ENCODE peak calls at places on chromosomes 7 and 10, in four cellular contexts. U is HL-60, Q is GM12878, D is K562. T is an unnamed sample.

GRCh38 chr7:111855842-111856227 is 293.5 kb upstream of the IMMP2L start:
- DNase-seq in U (no peak), D (no peak), Q (no peak), T (no peak)

GRCh38 chr7:116316838-116317612 is 106.7 kb downstream of the TES start:
- DNase-seq in U (no peak), Q (peak), D (no peak), T (no peak)

GRCh38 chr7:128911441-128912031 is 1.0 kb upstream of the KCP start:
- DNase-seq in Q (no peak), U (no peak), D (no peak), T (no peak)

GRCh38 chr7:134448359-134449229 is 10.3 kb downstream of the AKR1B1 start:
- DNase-seq in U (no peak), D (peak), Q (no peak), T (no peak)

GRCh38 chr7:68449099-68449498 is 1149.2 kb upstream of the AUTS2 start:
- DNase-seq in D (no peak), Q (no peak), U (no peak), T (no peak)

GRCh38 chr10:50470345-50470744 is 153.4 kb downstream of the SGMS1 start:
- DNase-seq in D (no peak), Q (no peak), U (no peak), T (no peak)

GRCh38 chr10:92291610-92291859 is 568 bp downstream of the MARCHF5 start:
- DNase-seq in U (no peak), D (no peak), Q (no peak), T (no peak)

GRCh38 chr7:75638607-75639070 is 100.1 kb downstream of the HIP1 start:
- DNase-seq in U (no peak), Q (no peak), D (peak), T (no peak)

GRCh38 chr10:75978213-75978612 is 546.8 kb downstream of the LRMDA start:
- DNase-seq in Q (no peak), D (no peak), U (no peak), T (no peak)

GRCh38 chr10:75974080-75974479 is 542.7 kb downstream of the LRMDA start:
- DNase-seq in U (no peak), Q (no peak), D (no peak), T (no peak)

GRCh38 chr10:75976681-75977080 is 545.3 kb downstream of the LRMDA start:
- DNase-seq in U (no peak), D (no peak), Q (no peak), T (no peak)

GRCh38 chr10:75972494-75973276 is 541.3 kb downstream of the LRMDA start:
- DNase-seq in U (no peak), Q (no peak), D (no peak), T (no peak)

DNA sequence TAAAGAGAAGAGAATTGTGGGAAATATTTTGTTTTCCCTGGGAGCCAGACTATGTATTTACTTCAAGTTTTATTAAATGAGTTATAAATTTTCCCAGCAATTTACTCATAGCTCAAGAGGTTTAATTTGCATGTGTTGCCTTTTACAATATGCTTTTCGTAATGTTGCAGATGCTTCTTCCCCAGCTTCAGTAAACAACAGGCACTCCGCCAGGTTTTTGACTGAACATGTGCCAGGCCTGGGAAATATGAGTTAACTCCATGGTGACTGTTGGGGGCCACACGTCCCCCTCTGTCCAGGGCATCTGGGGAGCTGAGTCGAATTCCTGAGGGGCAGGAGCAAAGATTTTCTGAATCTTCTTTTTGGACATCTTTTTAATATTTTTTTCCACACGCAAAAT is 545.7 kb downstream of the LRMDA start:
- DNase-seq in Q (no peak), D (no peak), U (no peak), T (no peak)
- TF ChIP-seq SPI1 in Q (no peak), D (no peak), U (no peak), T (no peak)

GRCh38 chr7:44922351-44922694 is 37.0 kb upstream of the PURB start:
- DNase-seq in U (no peak), Q (no peak), D (no peak), T (no peak)

GRCh38 chr7:44920119-44920518 is 34.8 kb upstream of the PURB start:
- DNase-seq in Q (no peak), D (no peak), U (no peak), T (no peak)

GRCh38 chr7:44917465-44917864 is 32.1 kb upstream of the PURB start:
- DNase-seq in Q (no peak), D (no peak), U (no peak), T (no peak)

GRCh38 chr7:44918029-44918428 is 32.7 kb upstream of the PURB start:
- DNase-seq in D (no peak), Q (no peak), U (no peak), T (no peak)

GRCh38 chr7:44921607-44922350 is 36.4 kb upstream of the PURB start:
- DNase-seq in U (peak), Q (peak), D (peak), T (peak)
- TF ChIP-seq POLR2AphosphoS5 in U (no peak), Q (no peak), D (no peak), T (no peak)

DNA sequence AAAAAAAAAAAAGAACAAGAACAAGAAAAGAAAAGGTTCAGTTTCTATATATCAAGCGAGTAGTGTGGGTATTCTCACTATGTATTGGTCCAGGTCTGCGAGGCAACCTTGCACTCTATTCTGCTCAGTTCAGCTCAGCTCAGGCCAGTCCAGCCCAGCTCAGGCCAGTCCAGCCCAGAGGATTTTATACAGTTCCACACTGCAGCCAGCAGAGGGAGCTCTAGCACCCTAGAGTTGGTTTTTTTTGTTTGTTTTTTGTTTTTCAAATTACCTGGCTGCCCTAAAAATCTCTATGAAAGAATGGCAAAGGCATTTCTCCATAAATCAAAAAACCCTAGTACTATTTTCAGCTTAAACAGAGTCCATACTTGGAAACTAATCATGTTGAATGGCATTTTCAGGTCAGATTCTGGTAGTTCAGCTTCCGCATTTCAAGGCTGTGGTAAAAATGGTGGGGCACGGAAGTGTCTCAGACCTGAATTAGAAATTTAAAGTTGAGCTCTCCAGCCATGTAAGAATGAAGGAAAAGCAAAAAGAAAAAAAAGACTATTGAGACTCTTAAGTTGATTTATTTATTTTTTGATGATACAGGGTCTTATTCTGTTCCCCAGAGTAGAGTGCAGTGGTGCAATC is 55.2 kb upstream of the GSDME start:
- DNase-seq in D (peak), U (no peak), Q (no peak), T (no peak)
- TF ChIP-seq SPI1 in D (no peak), U (no peak), Q (no peak), T (no peak)

DNA sequence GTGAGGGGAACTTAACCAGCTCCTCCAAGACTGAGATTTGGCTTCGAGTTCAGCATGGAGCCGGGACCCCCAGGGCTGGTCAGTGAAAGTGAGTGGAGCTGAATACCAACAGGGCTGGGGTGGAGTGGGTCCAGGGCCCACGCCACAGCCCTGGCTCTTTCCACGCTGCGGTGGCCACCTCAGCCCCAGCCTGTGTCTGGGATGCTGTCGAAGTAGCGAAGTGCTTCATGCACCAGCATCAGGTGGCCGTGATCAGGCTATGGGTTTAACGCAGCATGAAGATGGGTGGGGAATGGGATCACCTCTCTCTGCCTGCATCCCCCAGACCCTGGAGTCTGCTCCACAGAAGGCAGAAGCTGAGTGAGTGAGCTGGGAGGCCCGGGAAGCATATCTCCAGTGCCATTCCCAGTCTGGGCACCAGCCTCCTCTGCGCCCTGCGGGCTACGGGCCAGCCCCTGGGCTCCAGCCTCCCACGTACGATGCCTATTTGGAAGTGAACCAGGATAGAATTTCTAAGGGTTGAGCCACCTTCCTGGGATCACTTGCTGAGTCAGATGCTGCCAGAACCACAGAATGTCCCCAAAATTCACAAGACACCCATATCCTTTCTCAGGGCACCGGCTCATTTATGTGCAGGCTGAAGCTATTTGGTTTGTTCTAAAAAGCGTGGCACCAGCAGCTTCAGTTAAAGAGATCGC is 131.1 kb upstream of the CHST15 start:
- DNase-seq in D (no peak), U (no peak), Q (no peak), T (no peak)
- TF ChIP-seq POLR2AphosphoS5 in D (no peak), U (no peak), Q (no peak), T (no peak)

DNA sequence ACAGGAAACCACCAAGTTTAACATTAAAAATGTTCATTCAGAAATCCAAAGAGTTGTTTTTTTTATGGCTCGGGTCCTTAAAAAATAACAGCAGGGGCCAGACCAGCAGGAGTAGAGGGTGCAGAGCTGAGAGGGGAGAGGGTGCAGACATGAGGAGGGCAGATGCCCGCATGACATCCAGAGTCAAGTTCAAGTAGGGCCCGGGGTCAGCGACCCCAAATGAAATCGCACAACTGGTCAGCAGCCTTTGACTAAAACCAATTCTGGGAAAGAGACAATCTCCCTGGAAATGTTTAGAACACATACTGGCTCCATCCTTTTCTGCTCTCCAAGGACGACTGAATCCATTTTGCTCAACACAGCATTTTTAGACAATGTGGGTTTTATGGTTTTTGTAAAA is 297.5 kb downstream of the FGFR2 start:
- DNase-seq in D (no peak), Q (no peak), U (no peak), T (no peak)
- TF ChIP-seq SPI1 in D (no peak), Q (no peak), U (no peak), T (no peak)

GRCh38 chr7:82223580-82223979 is 220.0 kb downstream of the CACNA2D1 start:
- DNase-seq in Q (no peak), U (no peak), D (no peak), T (no peak)
- TF ChIP-seq POLR2AphosphoS5 in Q (no peak), U (no peak), D (no peak), T (no peak)

GRCh38 chr7:93921607-93922446 is at the start of gene GNG11:
- DNase-seq in U (no peak), Q (no peak), D (no peak), T (peak)
- TF ChIP-seq SPI1 in U (no peak), Q (no peak), D (no peak), T (no peak)

GRCh38 chr10:112835933-112836564 is 114.0 kb upstream of the TCF7L2 start:
- DNase-seq in U (no peak), D (no peak), Q (no peak), T (no peak)
- TF ChIP-seq POLR2AphosphoS5 in U (no peak), D (no peak), Q (no peak), T (no peak)